ENCODE peak calls at places on chromosomes 6 and 20, in seven cellular contexts. P is T-helper 2 cell, G is AG09319, A is keratinocyte, B is NCI-H2171 treated with DMSO at 0.1 percent for 48 hours, K is KG1, S is HT1080. D is an unnamed sample.
A peak's percentile ranks its signal among the peaks of the same experiment; 100 is the strongest.

GRCh38 chr20:7161690-7162089 is 394.2 kb downstream of the BMP2 start:
- DNase-seq in G (no peak), A (no peak), B (peak; percentile 45), S (no peak), K (no peak), P (no peak), D (peak; percentile 1)

GRCh38 chr6:88492824-88493223 is 326.7 kb upstream of the CNR1 start:
- DNase-seq in A (no peak), G (no peak), S (no peak), K (no peak), P (no peak), B (peak; percentile 24), D (peak; percentile 50)

GRCh38 chr6:136696238-136696637 is 96.0 kb downstream of the MAP3K5 start:
- DNase-seq in G (peak; percentile 8), K (no peak), B (no peak), P (no peak), A (no peak), S (no peak), D (no peak)

GRCh38 chr6:8939615-8940014 is 504.3 kb upstream of the SLC35B3 start:
- DNase-seq in P (no peak), A (no peak), S (peak; percentile 9), G (no peak), K (no peak), B (no peak), D (no peak)

GRCh38 chr6:46888031-46888430 is 33.7 kb downstream of the ADGRF5 start:
- DNase-seq in A (no peak), S (peak; percentile 87), G (no peak), P (no peak), K (no peak), B (no peak), D (no peak)

GRCh38 chr6:100427452-100427851 is 37.3 kb downstream of the SIM1 start:
- DNase-seq in K (no peak), A (no peak), G (no peak), B (no peak), P (no peak), S (no peak), D (no peak)

GRCh38 chr20:51666126-51666525 is 102.1 kb downstream of the ATP9A start:
- DNase-seq in B (no peak), K (no peak), G (no peak), P (no peak), A (no peak), S (no peak), D (no peak)

GRCh38 chr20:48329676-48330644 is 497.8 kb downstream of the PREX1 start:
- DNase-seq in A (no peak), G (no peak), K (no peak), S (no peak), B (peak; percentile 62), P (no peak), D (peak; percentile 6)

GRCh38 chr6:52074155-52074554 is 13.3 kb downstream of the PKHD1 start:
- DNase-seq in B (peak; percentile 11), G (no peak), K (no peak), P (no peak), A (no peak), S (no peak), D (no peak)

GRCh38 chr6:100382031-100382430 is 82.7 kb downstream of the SIM1 start:
- DNase-seq in P (no peak), G (no peak), S (no peak), A (no peak), B (no peak), K (no peak), D (no peak)

GRCh38 chr6:89281779-89282246 is 33.3 kb downstream of the GABRR2 start:
- DNase-seq in S (peak; percentile 65), G (no peak), B (no peak), A (no peak), K (no peak), P (peak; percentile 12), D (peak; percentile 27)

GRCh38 chr6:92122746-92123145 is 1296.6 kb downstream of the EPHA7 start:
- DNase-seq in B (no peak), A (no peak), G (no peak), P (no peak), K (no peak), S (no peak), D (peak; percentile 12)

GRCh38 chr6:127518710-127519468 is at the start of gene MTCL3:
- DNase-seq in B (peak; percentile 90), A (no peak), S (peak; percentile 45), K (no peak), G (no peak), P (no peak), D (peak; percentile 64)

GRCh38 chr6:148379481-148379880 is 36.8 kb downstream of the SASH1 start:
- DNase-seq in K (no peak), B (peak; percentile 7), P (no peak), G (no peak), S (no peak), A (no peak), D (no peak)

GRCh38 chr6:14440891-14441358 is 323.4 kb downstream of the CD83 start:
- DNase-seq in P (no peak), A (no peak), G (peak; percentile 12), S (no peak), K (no peak), B (no peak), D (no peak)

GRCh38 chr6:155561262-155561970 is 105.8 kb upstream of the NOX3 start:
- DNase-seq in B (no peak), S (no peak), A (no peak), P (no peak), K (no peak), G (peak; percentile 5), D (no peak)

GRCh38 chr6:56537223-56537770 is 105.4 kb downstream of the DST start:
- DNase-seq in B (no peak), A (no peak), K (no peak), G (no peak), P (no peak), S (no peak), D (no peak)

GRCh38 chr6:126048635-126049034 is 62.3 kb downstream of the TRMT11 start:
- DNase-seq in P (no peak), B (no peak), A (no peak), G (no peak), S (no peak), K (no peak), D (no peak)

GRCh38 chr6:148304976-148305375 is 37.7 kb upstream of the SASH1 start:
- DNase-seq in K (no peak), G (no peak), B (no peak), S (peak; percentile 68), P (no peak), A (no peak), D (no peak)

GRCh38 chr6:159540152-159540551 is 152.9 kb downstream of the SOD2 start:
- DNase-seq in A (no peak), S (peak; percentile 18), P (no peak), K (no peak), G (no peak), B (no peak), D (no peak)

GRCh38 chr6:130840050-130840449 is 12.8 kb downstream of the SMLR1 start:
- DNase-seq in S (no peak), K (no peak), G (no peak), P (no peak), A (no peak), B (no peak), D (no peak)

GRCh38 chr6:28791002-28791383 is 132.8 kb downstream of the TRIM27 start:
- DNase-seq in B (no peak), S (no peak), P (no peak), K (no peak), A (no peak), G (no peak), D (no peak)

GRCh38 chr6:25482996-25483395 is 169.0 kb upstream of the SCGN start:
- DNase-seq in G (no peak), B (no peak), S (no peak), P (no peak), A (no peak), K (no peak), D (no peak)

GRCh38 chr6:52227495-52227894 is 16.8 kb downstream of the IL17F start:
- DNase-seq in S (peak; percentile 15), G (no peak), A (no peak), P (no peak), B (no peak), K (no peak), D (no peak)

GRCh38 chr6:48983377-48983776 is 479.7 kb downstream of the MMUT start:
- DNase-seq in K (no peak), B (no peak), P (no peak), A (no peak), G (no peak), S (no peak), D (no peak)

GRCh38 chr6:133568970-133569889 is 319.7 kb upstream of the TCF21 start:
- DNase-seq in B (peak; percentile 90), K (peak; percentile 22), S (peak; percentile 93), G (no peak), A (peak; percentile 38), P (no peak), D (peak; percentile 77)

GRCh38 chr20:21511850-21512633 is 1.8 kb downstream of the NKX2-2 start:
- DNase-seq in B (no peak), G (no peak), S (no peak), K (no peak), P (no peak), A (no peak), D (no peak)

GRCh38 chr6:169689247-169689646 is 12.6 kb downstream of the WDR27 start:
- DNase-seq in S (peak; percentile 82), K (no peak), P (no peak), A (no peak), B (no peak), G (peak; percentile 92), D (no peak)

D was measured in cerebellar cortex.